ENCODE peak calls at places on chromosome 21, in ten cellular contexts. E is activated gamma-delta T cell; Q is DMS 273 treated with DMSO at 0.1 percent for 48 hours; G is hypothalamus; B is H54; L is activated naive CD4-positive, alpha-beta T cell; Y is NCI-H748 treated with DMSO at 0.1 percent for 48 hours; T is LoVo; A is GM18507; F is NCI-H1417 treated with DMSO at 0.1 percent for 48 hours. M is an unnamed sample.

GRCh38 chr21:32771134-32771523 is 426 bp downstream of the PAXBP1 start:
- DNase-seq in E (peak; percentile 55), Q (no peak), G (no peak), B (peak; percentile 64), L (peak; percentile 47), Y (no peak), T (peak; percentile 53), A (no peak), F (no peak), M (peak; percentile 81)

GRCh38 chr21:42578034-42578433 is 64.4 kb downstream of the SLC37A1 start:
- DNase-seq in E (no peak), Q (no peak), G (no peak), B (no peak), L (no peak), Y (no peak), T (no peak), A (no peak), F (no peak), M (no peak)

GRCh38 chr21:42446531-42446930 is 42.8 kb downstream of the UBASH3A start:
- DNase-seq in E (no peak), Q (no peak), G (no peak), B (no peak), L (no peak), Y (no peak), T (no peak), A (no peak), F (no peak), M (no peak)

GRCh38 chr21:39384674-39385298 is 35.9 kb upstream of the HMGN1 start:
- DNase-seq in E (no peak), Q (no peak), G (no peak), B (peak; percentile 31), L (no peak), Y (no peak), T (no peak), A (no peak), F (no peak), M (no peak)

GRCh38 chr21:42187976-42188653 is 30.8 kb upstream of the ABCG1 start:
- DNase-seq in E (no peak), Q (no peak), G (no peak), B (no peak), L (peak; percentile 57), Y (no peak), T (no peak), A (peak; percentile 64), F (no peak), M (peak; percentile 40)

GRCh38 chr21:25402134-25402957 is 204.9 kb downstream of the MRPL39 start:
- DNase-seq in E (no peak), Q (no peak), G (no peak), B (no peak), L (no peak), Y (no peak), T (no peak), A (no peak), F (no peak), M (no peak)

GRCh38 chr21:38082936-38083335 is 166.7 kb upstream of the KCNJ6 start:
- DNase-seq in E (no peak), Q (no peak), G (no peak), B (no peak), L (no peak), Y (no peak), T (no peak), A (no peak), F (no peak), M (no peak)

GRCh38 chr21:46112731-46113215 is 14.9 kb downstream of the COL6A2 start:
- DNase-seq in E (no peak), Q (no peak), G (no peak), B (no peak), L (no peak), Y (no peak), T (no peak), A (no peak), F (no peak), M (no peak)

GRCh38 chr21:43740497-43741156 is 21.7 kb downstream of the PDXK start:
- DNase-seq in E (no peak), Q (no peak), G (peak; percentile 68), B (peak; percentile 49), L (no peak), Y (no peak), T (no peak), A (no peak), F (peak; percentile 10), M (no peak)

GRCh38 chr21:42049578-42050430 is 21.3 kb upstream of the UMODL1 start:
- DNase-seq in E (no peak), Q (no peak), G (no peak), B (no peak), L (no peak), Y (no peak), T (no peak), A (no peak), F (no peak), M (no peak)

GRCh38 chr21:46100020-46100419 is 2.1 kb downstream of the COL6A2 start:
- DNase-seq in E (no peak), Q (no peak), G (no peak), B (no peak), L (no peak), Y (no peak), T (no peak), A (no peak), F (no peak), M (no peak)

GRCh38 chr21:27346041-27346448 is 379.2 kb upstream of the ADAMTS5 start:
- DNase-seq in E (no peak), Q (no peak), G (no peak), B (peak; percentile 9), L (no peak), Y (no peak), T (no peak), A (no peak), F (no peak), M (peak; percentile 53)

GRCh38 chr21:45522381-45522780 is 19.9 kb downstream of the SLC19A1 start:
- DNase-seq in E (no peak), Q (no peak), G (no peak), B (no peak), L (no peak), Y (no peak), T (no peak), A (no peak), F (no peak), M (no peak)

GRCh38 chr21:35398366-35398982 is 349.4 kb upstream of the RUNX1 start:
- DNase-seq in E (no peak), Q (no peak), G (no peak), B (no peak), L (no peak), Y (no peak), T (no peak), A (no peak), F (no peak), M (peak; percentile 25)

GRCh38 chr21:31576428-31576827 is 83.1 kb upstream of the SOD1 start:
- DNase-seq in E (no peak), Q (peak; percentile 10), G (no peak), B (no peak), L (no peak), Y (no peak), T (no peak), A (no peak), F (no peak), M (no peak)

GRCh38 chr21:31557956-31558838 is 101.3 kb upstream of the SOD1 start:
- DNase-seq in E (no peak), Q (no peak), G (peak; percentile 57), B (no peak), L (peak; percentile 35), Y (peak; percentile 36), T (no peak), A (no peak), F (no peak), M (no peak)

GRCh38 chr21:43865471-43866181 is 603 bp downstream of the AGPAT3 start:
- DNase-seq in E (no peak), Q (no peak), G (no peak), B (peak; percentile 75), L (no peak), Y (no peak), T (no peak), A (peak; percentile 47), F (no peak), M (peak; percentile 85)

GRCh38 chr21:41821756-41822431 is 55.0 kb upstream of the RIPK4 start:
- DNase-seq in E (no peak), Q (no peak), G (no peak), B (no peak), L (no peak), Y (no peak), T (no peak), A (no peak), F (no peak), M (no peak)

GRCh38 chr21:32958288-32958992 is 67.3 kb upstream of the OLIG2 start:
- DNase-seq in E (no peak), Q (no peak), G (no peak), B (no peak), L (no peak), Y (no peak), T (no peak), A (no peak), F (no peak), M (no peak)

GRCh38 chr21:17570773-17571172 is 41.9 kb downstream of the BTG3 start:
- DNase-seq in E (no peak), Q (no peak), G (no peak), B (no peak), L (no peak), Y (no peak), T (no peak), A (no peak), F (no peak), M (no peak)

GRCh38 chr21:33522297-33522696 is 19.6 kb downstream of the GART start:
- DNase-seq in E (no peak), Q (no peak), G (no peak), B (no peak), L (no peak), Y (no peak), T (no peak), A (no peak), F (no peak), M (no peak)

GRCh38 chr21:38843379-38843778 is 37.6 kb downstream of the ETS2 start:
- DNase-seq in E (no peak), Q (no peak), G (no peak), B (no peak), L (no peak), Y (no peak), T (no peak), A (no peak), F (no peak), M (no peak)

GRCh38 chr21:39451332-39452206 is at the start of gene SH3BGR:
- DNase-seq in E (no peak), Q (no peak), G (peak; percentile 45), B (no peak), L (no peak), Y (no peak), T (no peak), A (no peak), F (no peak), M (no peak)

M was measured in GM03348.